ENCODE peak calls at places on chromosomes 7 and 10, in eight cellular contexts. P is transverse colon, S is body of pancreas, Y is ovary, D is tibial nerve, N is IMR-90, W is thyroid gland, R is HCT116. B is an unnamed sample.

GRCh38 chr7:12703881-12704280 is 16.4 kb downstream of the ARL4A start:
- DNase-seq in P (no peak), S (no peak), Y (no peak), D (no peak), W (no peak), N (peak; percentile 33), R (no peak), B (no peak)

GRCh38 chr7:115747174-115747573 is 283.4 kb downstream of the TFEC start:
- DNase-seq in W (no peak), Y (no peak), R (no peak), D (no peak), N (peak; percentile 19), P (no peak), S (no peak), B (no peak)

GRCh38 chr7:17123020-17123419 is 175.4 kb upstream of the AHR start:
- DNase-seq in P (no peak), D (no peak), N (peak; percentile 94), R (no peak), S (no peak), Y (no peak), W (no peak), B (no peak)

GRCh38 chr7:44383566-44383965 is 58.2 kb upstream of the CAMK2B start:
- DNase-seq in P (no peak), R (no peak), N (peak; percentile 81), Y (no peak), W (no peak), S (peak; percentile 5), D (no peak), B (peak; percentile 69)

GRCh38 chr7:2373646-2374045 is 19.0 kb downstream of the EIF3B start:
- DNase-seq in Y (no peak), R (no peak), N (no peak), W (no peak), P (no peak), S (no peak), D (no peak), B (no peak)

GRCh38 chr7:43656997-43657396 is 72.3 kb downstream of the COA1 start:
- DNase-seq in S (no peak), D (no peak), R (no peak), P (no peak), Y (no peak), N (no peak), W (no peak), B (no peak)

GRCh38 chr10:71774916-71775702 is 1.8 kb upstream of the VSIR start:
- DNase-seq in D (no peak), N (no peak), S (no peak), P (peak; percentile 26), Y (peak; percentile 54), W (no peak), R (no peak), B (peak; percentile 90)

GRCh38 chr7:66731986-66732385 is 8.5 kb upstream of the RABGEF1 start:
- DNase-seq in P (no peak), R (no peak), W (no peak), Y (no peak), D (no peak), S (no peak), N (no peak), B (no peak)

GRCh38 chr7:139618482-139619366 is 95.2 kb downstream of the CLEC2L start:
- DNase-seq in R (peak; percentile 19), Y (peak; percentile 45), S (peak; percentile 47), D (peak; percentile 49), W (peak; percentile 52), N (peak; percentile 41), P (peak; percentile 35), B (no peak)

GRCh38 chr10:77834943-77835668 is 91.4 kb downstream of the DLG5 start:
- DNase-seq in W (peak; percentile 79), P (no peak), N (no peak), S (no peak), R (no peak), Y (no peak), D (no peak), B (peak; percentile 74)

GRCh38 chr10:44714451-44714850 is 196.7 kb upstream of the TMEM72 start:
- DNase-seq in D (no peak), P (no peak), N (no peak), Y (no peak), R (no peak), S (no peak), W (no peak), B (no peak)

GRCh38 chr7:138024334-138024691 is 22.4 kb upstream of the CREB3L2 start:
- DNase-seq in P (no peak), S (no peak), Y (no peak), R (no peak), N (no peak), D (no peak), W (no peak), B (no peak)

GRCh38 chr10:122163182-122164027 is 107.7 kb upstream of the BTBD16 start:
- DNase-seq in N (peak; percentile 52), Y (no peak), W (peak; percentile 44), D (no peak), R (no peak), P (no peak), S (no peak), B (peak; percentile 72)
- TF ChIP-seq POLR2A in N (no peak), Y (no peak), W (no peak), D (no peak), R (no peak), P (no peak), S (no peak), B (no peak)

GRCh38 chr10:69646688-69647060 is 16.6 kb downstream of the FAM241B start:
- DNase-seq in P (no peak), Y (no peak), D (no peak), N (no peak), W (no peak), R (no peak), S (no peak), B (no peak)

GRCh38 chr10:69644658-69645295 is 14.7 kb downstream of the FAM241B start:
- DNase-seq in R (peak; percentile 35), Y (peak; percentile 57), S (peak; percentile 75), N (peak; percentile 41), W (peak; percentile 70), D (peak; percentile 44), P (peak; percentile 62), B (peak; percentile 70)

GRCh38 chr10:69647101-69647500 is 17.1 kb downstream of the FAM241B start:
- DNase-seq in S (no peak), Y (no peak), R (no peak), N (no peak), W (no peak), P (no peak), D (no peak), B (peak; percentile 12)

GRCh38 chr10:69645296-69645665 is 15.2 kb downstream of the FAM241B start:
- DNase-seq in P (no peak), S (no peak), Y (no peak), N (no peak), D (no peak), W (no peak), R (no peak), B (peak; percentile 44)

DNA sequence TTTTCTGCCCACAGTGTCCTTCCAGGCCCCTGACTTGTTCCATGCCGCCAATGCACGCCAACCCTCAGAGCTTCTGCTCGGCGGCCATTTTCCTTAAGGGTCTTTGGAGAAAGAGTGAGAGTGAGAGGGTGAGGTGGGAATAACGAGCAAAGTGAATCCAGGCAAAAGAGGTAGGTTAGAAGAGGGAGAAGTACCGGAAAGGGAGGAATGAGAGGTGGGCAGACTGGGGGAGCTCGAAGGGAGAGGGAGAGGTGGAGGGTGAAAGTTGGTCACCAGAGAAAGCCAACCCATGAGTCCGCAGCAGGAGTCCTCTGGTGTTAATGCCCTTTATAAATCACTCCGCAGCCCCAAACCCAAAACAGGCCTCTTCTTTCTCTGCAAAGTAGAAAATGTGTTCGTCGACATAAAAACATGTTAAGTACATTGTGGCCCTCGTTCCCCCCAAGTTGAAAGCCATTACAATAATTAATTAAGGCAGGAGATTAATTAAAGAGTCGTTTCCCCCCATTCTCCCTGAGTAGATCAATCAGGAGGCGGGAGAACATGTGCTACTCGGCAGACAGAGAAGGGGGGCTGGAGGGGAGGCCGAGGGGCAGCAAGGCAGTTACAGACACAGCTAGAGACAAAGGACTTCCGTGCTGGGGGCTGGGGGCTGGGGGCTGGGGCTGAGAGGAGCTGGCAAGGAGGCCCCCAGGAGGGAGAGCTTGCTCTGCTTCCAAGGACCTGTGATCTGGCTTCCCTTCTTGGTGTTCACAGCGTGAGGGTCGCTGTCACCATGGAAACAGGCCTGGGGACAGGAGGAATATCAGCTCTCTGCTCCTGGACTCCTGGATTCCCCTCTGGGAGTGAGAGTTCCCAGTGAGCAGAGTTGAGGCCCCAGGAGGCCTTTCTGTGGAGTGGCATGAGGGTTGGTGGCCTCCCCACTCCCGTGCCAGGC is 16.0 kb downstream of the FAM241B start:
- DNase-seq in W (no peak), D (no peak), R (no peak), N (no peak), P (no peak), Y (no peak), S (no peak), B (peak; percentile 46)
- H3K27ac ChIP-seq in W (no peak overlapping the region), D (no peak overlapping the region), R (no peak overlapping the region), N (no peak overlapping the region), P (no peak overlapping the region), Y (no peak overlapping the region), S (no peak overlapping the region), B (no peak overlapping the region)

DNA sequence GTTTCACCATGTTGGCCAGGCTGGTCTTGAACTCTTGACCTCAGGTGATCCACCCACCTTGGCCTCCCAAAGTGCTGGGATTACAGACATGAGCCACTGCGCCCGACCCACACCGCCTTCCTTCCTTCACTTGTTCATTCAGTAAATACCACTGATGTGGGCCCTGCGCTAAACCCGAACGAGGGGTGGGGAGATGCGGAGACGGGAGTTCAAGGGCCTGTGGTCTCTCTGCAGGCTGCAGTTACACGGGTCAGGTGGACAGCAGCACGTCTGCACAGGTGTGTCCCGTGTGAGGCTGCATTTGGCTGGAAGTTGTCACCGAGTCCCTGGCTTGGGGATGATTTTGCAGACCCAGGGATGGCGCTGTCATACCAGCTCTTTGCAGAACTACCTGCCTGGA is 38.1 kb downstream of the COL26A1 start:
- DNase-seq in Y (no peak), P (no peak), N (no peak), W (no peak), S (no peak), D (no peak), R (no peak), B (no peak)
- H3K27me3 ChIP-seq in Y (no peaks in the 10 kb centered on the region), P (peaks cover 55% of the 10 kb centered on the region), N (peaks cover 48% of the 10 kb centered on the region), W (no peaks in the 10 kb centered on the region), S (no peaks in the 10 kb centered on the region), D (peaks cover 7% of the 10 kb centered on the region), R (no peaks in the 10 kb centered on the region), B (no peaks in the 10 kb centered on the region)

GRCh38 chr10:131926743-131927595 is 26.2 kb downstream of the PPP2R2D start:
- DNase-seq in S (no peak), P (no peak), D (no peak), N (no peak), W (no peak), R (no peak), Y (no peak), B (no peak)

GRCh38 chr10:131930150-131930549 is 29.3 kb downstream of the PPP2R2D start:
- DNase-seq in W (no peak), S (no peak), D (no peak), R (no peak), P (no peak), N (no peak), Y (no peak), B (peak; percentile 25)

GRCh38 chr10:131928248-131929095 is 27.7 kb downstream of the PPP2R2D start:
- DNase-seq in Y (no peak), R (no peak), W (no peak), D (no peak), P (no peak), N (peak; percentile 51), S (no peak), B (peak; percentile 73)

GRCh38 chr10:131930586-131931330 is 29.9 kb downstream of the PPP2R2D start:
- DNase-seq in N (no peak), W (no peak), R (no peak), D (no peak), S (no peak), P (no peak), Y (peak; percentile 25), B (peak; percentile 45)

GRCh38 chr10:131929122-131929845 is 28.5 kb downstream of the PPP2R2D start:
- DNase-seq in S (no peak), Y (no peak), R (no peak), D (no peak), P (no peak), W (no peak), N (no peak), B (peak; percentile 68)
- TF ChIP-seq POLR2A in S (no peak), Y (no peak), R (no peak), D (no peak), P (no peak), W (no peak), N (no peak), B (no peak)